ENCODE peak calls at places on chromosomes 6 and 20, in four cellular contexts. W is aorta, J is Peyer's patch, T is C1 segment of cervical spinal cord. B is an unnamed sample.

GRCh38 chr20:21237956-21238355 is 65.2 kb upstream of the XRN2 start:
- DNase-seq in W (no peak), J (no peak), T (no peak), B (no peak)

GRCh38 chr6:158508450-158508849 is 51.4 kb upstream of the TMEM181 start:
- DNase-seq in W (no peak), J (no peak), T (no peak), B (no peak)

GRCh38 chr6:143333749-143334520 is 116.6 kb downstream of the ADAT2 start:
- DNase-seq in W (no peak), J (no peak), T (no peak), B (no peak)

GRCh38 chr6:151630991-151631655 is 137.3 kb downstream of the CCDC170 start:
- DNase-seq in W (no peak), J (no peak), T (no peak), B (no peak)

GRCh38 chr6:2738373-2738979 is 12.2 kb downstream of the MYLK4 start:
- DNase-seq in W (no peak), J (peak; percentile 64), T (peak; percentile 14), B (no peak)

GRCh38 chr20:3313681-3314080 is 74.7 kb upstream of the SLC4A11 start:
- DNase-seq in W (no peak), J (no peak), T (no peak), B (no peak)

GRCh38 chr20:19757487-19757972 is 528 bp upstream of the RIN2 start:
- DNase-seq in W (peak; percentile 93), J (peak; percentile 76), T (peak; percentile 70), B (peak; percentile 95)

GRCh38 chr6:44665683-44666082 is 278.2 kb downstream of the CDC5L start:
- DNase-seq in W (no peak), J (no peak), T (no peak), B (no peak)

GRCh38 chr6:41734666-41735426 is 562 bp downstream of the TFEB start:
- DNase-seq in W (peak; percentile 91), J (peak; percentile 94), T (peak; percentile 88), B (peak; percentile 94)

GRCh38 chr6:14775528-14775927 is 470.3 kb upstream of the JARID2 start:
- DNase-seq in W (no peak), J (no peak), T (no peak), B (no peak)

GRCh38 chr6:149043476-149044130 is 273.9 kb upstream of the TAB2 start:
- DNase-seq in W (no peak), J (no peak), T (no peak), B (no peak)

GRCh38 chr6:153849072-153849759 is 189.8 kb upstream of the OPRM1 start:
- DNase-seq in W (no peak), J (no peak), T (no peak), B (no peak)

GRCh38 chr6:46042355-46042999 is 26.8 kb upstream of the CLIC5 start:
- DNase-seq in W (no peak), J (peak; percentile 55), T (no peak), B (no peak)

GRCh38 chr6:143100429-143100828 is 39.7 kb downstream of the AIG1 start:
- DNase-seq in W (no peak), J (no peak), T (no peak), B (no peak)